ENCODE peak calls at places on chromosome 16, in four cellular contexts. I is WTC11, E is GM12878, Z is HepG2. Y is an unnamed sample.

GRCh38 chr16:21560462-21560861 is 38.9 kb upstream of the METTL9 start:
- DNase-seq in I (no peak), E (no peak), Z (no peak), Y (no peak)

GRCh38 chr16:66476328-66477027 is 49.4 kb downstream of the BEAN1 start:
- DNase-seq in I (peak), E (no peak), Z (no peak), Y (peak)

GRCh38 chr16:1534021-1535020 is 855 bp downstream of the TMEM204 start:
- DNase-seq in I (no peak), E (no peak), Z (no peak), Y (no peak)

GRCh38 chr16:1559446-1559975 is 26.0 kb downstream of the TMEM204 start:
- DNase-seq in I (no peak), E (no peak), Z (no peak), Y (no peak)

GRCh38 chr16:59593256-59593655 is 859.1 kb upstream of the GOT2 start:
- DNase-seq in I (no peak), E (no peak), Z (no peak), Y (no peak)

GRCh38 chr16:57590654-57591085 is 37.8 kb upstream of the ADGRG1 start:
- DNase-seq in I (no peak), E (no peak), Z (peak), Y (peak)

GRCh38 chr16:19804538-19805323 is 79.9 kb downstream of the GPRC5B start:
- DNase-seq in I (peak), E (no peak), Z (no peak), Y (peak)

GRCh38 chr16:72989203-72989991 is 58.5 kb downstream of the ZFHX3 start:
- DNase-seq in I (no peak), E (no peak), Z (no peak), Y (no peak)

GRCh38 chr16:75550211-75550662 is 5.8 kb downstream of the TMEM231 start:
- DNase-seq in I (peak), E (peak), Z (peak), Y (no peak)

GRCh38 chr16:66058181-66058580 is 308.3 kb upstream of the CDH5 start:
- DNase-seq in I (no peak), E (no peak), Z (no peak), Y (no peak)

GRCh38 chr16:57482845-57483545 is 3.3 kb downstream of the DOK4 start:
- DNase-seq in I (no peak), E (no peak), Z (peak), Y (no peak)

GRCh38 chr16:57859331-57859730 is 57.0 kb upstream of the KIFC3 start:
- DNase-seq in I (peak), E (no peak), Z (peak), Y (peak)

GRCh38 chr16:9846362-9847099 is 335.7 kb downstream of the GRIN2A start:
- DNase-seq in I (no peak), E (no peak), Z (no peak), Y (no peak)

GRCh38 chr16:9843424-9844013 is 338.7 kb downstream of the GRIN2A start:
- DNase-seq in I (no peak), E (no peak), Z (no peak), Y (no peak)

GRCh38 chr16:9845661-9846361 is 336.4 kb downstream of the GRIN2A start:
- DNase-seq in I (no peak), E (no peak), Z (no peak), Y (no peak)

GRCh38 chr16:9847146-9847545 is 335.1 kb downstream of the GRIN2A start:
- DNase-seq in I (no peak), E (no peak), Z (no peak), Y (no peak)

DNA sequence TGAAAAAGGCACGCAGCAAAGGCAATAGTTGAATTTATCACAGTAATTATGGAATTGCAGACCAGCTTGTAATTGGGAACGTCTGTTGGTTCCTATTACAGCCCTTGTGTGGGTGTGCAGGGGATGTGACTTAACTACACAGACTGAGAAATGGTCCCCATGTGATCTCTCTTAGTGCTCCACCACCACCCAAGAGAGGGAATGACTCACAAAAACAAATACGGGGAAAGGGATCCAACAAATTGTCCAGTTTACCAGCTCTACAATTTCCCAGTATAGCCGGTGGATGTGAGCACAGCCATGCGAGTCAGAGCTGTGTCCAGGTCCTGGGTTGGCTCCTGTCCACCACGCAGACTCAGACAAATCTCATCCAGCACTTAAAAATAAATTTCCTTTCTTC is 337.9 kb downstream of the GRIN2A start:
- DNase-seq in I (no peak), E (no peak), Z (no peak), Y (no peak)
- TF ChIP-seq TCF7 in I (no peak), E (no peak), Z (no peak), Y (no peak)

GRCh38 chr16:84755004-84755672 is 55.3 kb downstream of the USP10 start:
- DNase-seq in I (no peak), E (no peak), Z (no peak), Y (no peak)
- TF ChIP-seq TCF7 in I (no peak), E (no peak), Z (no peak), Y (no peak)

GRCh38 chr16:4298761-4299522 is 16.9 kb upstream of the GLIS2 start:
- DNase-seq in I (peak), E (no peak), Z (no peak), Y (peak)
- TF ChIP-seq TCF7 in I (no peak), E (no peak), Z (no peak), Y (no peak)

GRCh38 chr16:87570938-87571867 is 31.1 kb upstream of the JPH3 start:
- DNase-seq in I (peak), E (no peak), Z (peak), Y (peak)
- TF ChIP-seq TCF7 in I (no peak), E (no peak), Z (no peak), Y (no peak)

Y was measured in K562.